ENCODE peak calls at places on chromosomes 11 and 22, in eight cellular contexts. R is CD8-positive, alpha-beta T cell; V is astrocyte of the cerebellum; T is psoas muscle; E is endothelial cell of umbilical vein; D is activated CD8-positive, alpha-beta T cell treated with anti-CD3 and anti-CD28 coated beads for 36 hours; A is BE2C; W is AG10803. N is an unnamed sample.

GRCh38 chr11:55949330-55949729 is 13.1 kb upstream of the OR5I1 start:
- DNase-seq in R (no peak), V (no peak), T (no peak), E (no peak), D (no peak), A (no peak), W (no peak), N (no peak)

GRCh38 chr11:81444306-81444705 is 1289.4 kb downstream of the FAM181B start:
- DNase-seq in R (no peak), V (no peak), T (no peak), E (no peak), D (no peak), A (no peak), W (no peak), N (no peak)

GRCh38 chr11:92678212-92678611 is 291.2 kb upstream of the MTNR1B start:
- DNase-seq in R (no peak), V (no peak), T (no peak), E (no peak), D (no peak), A (no peak), W (no peak), N (no peak)

GRCh38 chr22:49204599-49205214 is 623.0 kb downstream of the BRD1 start:
- DNase-seq in R (no peak), V (no peak), T (no peak), E (no peak), D (no peak), A (no peak), W (no peak), N (no peak)

GRCh38 chr11:131172011-131172410 is 198.4 kb upstream of the NTM start:
- DNase-seq in R (no peak), V (no peak), T (no peak), E (no peak), D (no peak), A (no peak), W (no peak), N (no peak)

GRCh38 chr11:24513837-24514594 is 17.2 kb downstream of the LUZP2 start:
- DNase-seq in R (no peak), V (no peak), T (no peak), E (no peak), D (no peak), A (no peak), W (no peak), N (no peak)

GRCh38 chr11:7638710-7639642 is 34.3 kb downstream of the CYB5R2 start:
- DNase-seq in R (no peak), V (no peak), T (no peak), E (no peak), D (no peak), A (no peak), W (no peak), N (no peak)

GRCh38 chr11:112277029-112277428 is 16.4 kb upstream of the PLET1 start:
- DNase-seq in R (no peak), V (no peak), T (no peak), E (no peak), D (no peak), A (no peak), W (no peak), N (no peak)

GRCh38 chr11:95135880-95136279 is 46.2 kb downstream of the ENDOD1 start:
- DNase-seq in R (no peak), V (no peak), T (no peak), E (no peak), D (no peak), A (no peak), W (no peak), N (no peak)

GRCh38 chr11:304915-305833 is 2.4 kb upstream of the IFITM2 start:
- DNase-seq in R (peak; percentile 71), V (peak; percentile 76), T (peak; percentile 73), E (peak; percentile 78), D (peak; percentile 85), A (no peak), W (peak; percentile 83), N (peak; percentile 59)

GRCh38 chr11:40882301-40882700 is 577.2 kb downstream of the LRRC4C start:
- DNase-seq in R (no peak), V (no peak), T (no peak), E (no peak), D (no peak), A (no peak), W (no peak), N (no peak)

GRCh38 chr11:69316941-69317340 is 23.0 kb downstream of the MYEOV start:
- DNase-seq in R (no peak), V (no peak), T (no peak), E (no peak), D (no peak), A (no peak), W (no peak), N (no peak)

GRCh38 chr22:50600541-50600940 is at the start of gene MAPK8IP2:
- DNase-seq in R (no peak), V (no peak), T (no peak), E (no peak), D (no peak), A (peak; percentile 78), W (no peak), N (no peak)

GRCh38 chr22:35337932-35338331 is 38.2 kb downstream of the TOM1 start:
- DNase-seq in R (no peak), V (no peak), T (no peak), E (no peak), D (peak; percentile 27), A (no peak), W (no peak), N (no peak)

GRCh38 chr11:93849751-93850584 is 450 bp downstream of the VSTM5 start:
- DNase-seq in R (no peak), V (no peak), T (peak; percentile 51), E (peak; percentile 6), D (no peak), A (peak; percentile 64), W (peak; percentile 21), N (peak; percentile 22)
- TF ChIP-seq CTCF in R (no peak), V (no peak), T (no peak), E (no peak), D (no peak), A (peak; percentile 29), W (no peak), N (no peak)

GRCh38 chr11:118634435-118635236 is 27.2 kb downstream of the PHLDB1 start:
- DNase-seq in R (peak; percentile 16), V (peak; percentile 39), T (peak; percentile 90), E (no peak), D (no peak), A (peak; percentile 88), W (peak; percentile 46), N (peak; percentile 76)
- TF ChIP-seq CTCF in R (no peak), V (no peak), T (peak; percentile 26), E (no peak), D (no peak), A (no peak), W (no peak), N (no peak)

GRCh38 chr11:19701421-19701820 is 11.2 kb upstream of the NAV2 start:
- DNase-seq in R (no peak), V (no peak), T (no peak), E (no peak), D (no peak), A (no peak), W (peak; percentile 71), N (no peak)
- TF ChIP-seq CTCF in R (no peak), V (no peak), T (no peak), E (no peak), D (no peak), A (no peak), W (no peak), N (no peak)

GRCh38 chr11:61554172-61554988 is 26.5 kb downstream of the SYT7 start:
- DNase-seq in R (no peak), V (no peak), T (no peak), E (no peak), D (peak; percentile 18), A (no peak), W (no peak), N (no peak)

GRCh38 chr11:61556621-61557020 is 24.3 kb downstream of the SYT7 start:
- DNase-seq in R (no peak), V (no peak), T (no peak), E (no peak), D (no peak), A (no peak), W (no peak), N (no peak)

GRCh38 chr11:61553373-61554171 is 27.3 kb downstream of the SYT7 start:
- DNase-seq in R (no peak), V (no peak), T (no peak), E (no peak), D (no peak), A (peak; percentile 42), W (no peak), N (peak; percentile 21)

GRCh38 chr11:61555978-61556377 is 24.9 kb downstream of the SYT7 start:
- DNase-seq in R (no peak), V (no peak), T (no peak), E (no peak), D (no peak), A (no peak), W (no peak), N (no peak)

GRCh38 chr11:61555051-61555969 is 25.6 kb downstream of the SYT7 start:
- DNase-seq in R (no peak), V (no peak), T (no peak), E (no peak), D (no peak), A (peak; percentile 60), W (no peak), N (no peak)
- TF ChIP-seq CTCF in R (no peak), V (no peak), T (no peak), E (peak; percentile 19), D (peak; percentile 30), A (peak; percentile 34), W (no peak), N (no peak)

DNA sequence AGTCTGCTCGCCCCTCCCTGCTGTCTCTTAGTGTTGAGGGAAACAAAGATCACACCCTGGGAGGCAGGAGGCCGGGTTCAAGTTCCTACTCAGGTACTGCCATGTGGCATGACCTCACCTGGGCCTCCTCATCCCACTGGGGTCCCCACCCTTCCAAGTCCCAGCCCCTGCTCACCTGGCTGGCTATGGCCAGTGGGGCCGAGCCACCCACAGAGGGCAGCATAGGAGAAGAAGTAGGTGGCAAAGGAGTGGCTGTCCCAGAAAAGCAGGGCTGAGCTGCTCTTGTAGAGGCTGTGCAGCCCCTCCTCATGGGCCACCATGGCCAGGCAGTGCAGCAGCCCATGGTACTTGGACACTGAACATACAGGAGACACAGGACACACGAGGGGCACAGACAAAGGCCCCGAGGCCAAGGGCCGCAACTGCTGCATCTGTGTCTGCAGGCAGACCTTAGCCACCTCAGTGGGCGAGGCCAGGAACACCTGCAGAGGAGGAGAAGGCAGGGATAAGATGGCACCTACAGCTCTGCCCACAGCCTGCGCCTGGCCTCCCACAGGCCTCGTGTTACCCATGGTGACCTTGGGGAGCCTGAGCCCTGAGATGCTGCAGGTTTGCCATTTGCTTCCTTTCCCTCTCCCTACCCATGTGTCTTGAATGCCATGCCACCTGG is 50.6 kb upstream of the MPEG1 start:
- DNase-seq in R (no peak), V (no peak), T (no peak), E (no peak), D (peak; percentile 22), A (no peak), W (no peak), N (peak; percentile 80)
- TF ChIP-seq CTCF in R (no peak), V (no peak), T (no peak), E (no peak), D (no peak), A (no peak), W (no peak), N (peak; percentile 59)